ENCODE peak calls at places on chromosomes 7 and 10, in seven cellular contexts. Y is Panc1, U is left ventricle myocardium inferior, Q is uterus, E is upper lobe of right lung, F is GM23338, S is mammary epithelial cell. R is an unnamed sample.

GRCh38 chr7:149869867-149870266 is 3.9 kb upstream of the ATP6V0E2 start:
- DNase-seq in F (no peak), Y (no peak), S (no peak), Q (no peak), U (no peak), E (no peak), R (no peak)

GRCh38 chr10:8700689-8701088 is 646.2 kb downstream of the GATA3 start:
- DNase-seq in E (no peak), Q (no peak), S (no peak), Y (no peak), F (no peak), U (no peak), R (no peak)

GRCh38 chr7:9029671-9030070 is 596.3 kb downstream of the NXPH1 start:
- DNase-seq in F (no peak), U (no peak), S (peak; percentile 1), Y (no peak), E (no peak), Q (no peak), R (no peak)

GRCh38 chr10:71090801-71091200 is 121.6 kb upstream of the UNC5B start:
- DNase-seq in E (peak; percentile 26), F (no peak), Q (no peak), Y (no peak), S (no peak), U (no peak), R (no peak)

GRCh38 chr10:60433684-60434083 is 44.0 kb upstream of the ANK3 start:
- DNase-seq in Y (no peak), F (no peak), Q (no peak), S (no peak), E (no peak), U (no peak), R (no peak)

GRCh38 chr10:125024496-125025234 is 82.7 kb downstream of the ZRANB1 start:
- DNase-seq in U (no peak), F (no peak), S (no peak), E (no peak), Y (no peak), Q (no peak), R (no peak)

GRCh38 chr7:80542398-80542797 is 30.5 kb upstream of the GNAT3 start:
- DNase-seq in E (no peak), S (peak; percentile 84), U (no peak), Q (no peak), F (no peak), Y (peak; percentile 47), R (no peak)

GRCh38 chr7:98078197-98078870 is 28.3 kb upstream of the LMTK2 start:
- DNase-seq in F (no peak), E (peak; percentile 17), S (no peak), Q (no peak), Y (no peak), U (no peak), R (no peak)

GRCh38 chr7:149620961-149621360 is 123.4 kb upstream of the ZNF746 start:
- DNase-seq in U (no peak), Q (no peak), E (no peak), F (no peak), Y (no peak), S (no peak), R (no peak)

GRCh38 chr7:99374121-99375064 is at the start of gene ARPC1B:
- DNase-seq in Y (no peak), F (peak; percentile 87), Q (peak; percentile 75), S (peak; percentile 71), E (peak; percentile 96), U (peak; percentile 88), R (peak; percentile 47)

GRCh38 chr10:114030140-114030539 is 13.5 kb upstream of the ADRB1 start:
- DNase-seq in Y (no peak), E (no peak), F (no peak), S (peak; percentile 72), U (no peak), Q (no peak), R (no peak)

GRCh38 chr7:93601363-93601762 is 26.8 kb upstream of the CALCR start:
- DNase-seq in Q (no peak), F (peak; percentile 49), S (peak; percentile 6), Y (no peak), E (no peak), U (no peak), R (no peak)

GRCh38 chr7:10662982-10663884 is 310.4 kb upstream of the PHF14 start:
- DNase-seq in S (no peak), U (no peak), F (no peak), Q (no peak), Y (no peak), E (no peak), R (no peak)

GRCh38 chr10:112721080-112721698 is 228.9 kb upstream of the TCF7L2 start:
- DNase-seq in U (no peak), Q (no peak), F (peak; percentile 72), Y (peak; percentile 43), E (no peak), S (no peak), R (no peak)

GRCh38 chr7:107879400-107880035 is 11.5 kb upstream of the DLD start:
- DNase-seq in F (peak; percentile 70), U (no peak), E (no peak), Y (peak; percentile 56), Q (no peak), S (peak; percentile 55), R (no peak)

GRCh38 chr7:30974605-30975256 is 11.0 kb downstream of the GHRHR start:
- DNase-seq in U (peak; percentile 46), Q (no peak), F (peak; percentile 88), E (peak; percentile 81), Y (no peak), S (peak; percentile 76), R (no peak)

GRCh38 chr7:27100601-27101187 is 1.8 kb downstream of the HOXA2 start:
- DNase-seq in U (no peak), Q (no peak), S (no peak), Y (no peak), F (peak; percentile 62), E (no peak), R (no peak)

GRCh38 chr7:27099224-27099838 is 3.2 kb downstream of the HOXA2 start:
- DNase-seq in Q (no peak), Y (no peak), E (no peak), S (peak; percentile 62), U (no peak), F (peak; percentile 63), R (no peak)

GRCh38 chr7:27098493-27099223 is 2.9 kb upstream of the HOXA1 start:
- DNase-seq in S (peak; percentile 67), F (peak; percentile 64), Q (peak; percentile 64), Y (no peak), E (no peak), U (no peak), R (no peak)

GRCh38 chr7:27101188-27101905 is 1.1 kb downstream of the HOXA2 start:
- DNase-seq in Q (no peak), U (no peak), F (no peak), Y (no peak), S (peak; percentile 71), E (no peak), R (no peak)

GRCh38 chr7:27099839-27100225 is 2.7 kb downstream of the HOXA2 start:
- DNase-seq in E (no peak), Q (no peak), Y (no peak), U (no peak), S (peak; percentile 35), F (no peak), R (no peak)
- H3K27me3 ChIP-seq in E (peaks cover 17% of the 10 kb centered on the region), Q (no peaks in the 10 kb centered on the region), Y (no peaks in the 10 kb centered on the region), U (peaks cover 100% of the 10 kb centered on the region), S (no peaks in the 10 kb centered on the region), F (peaks cover 100% of the 10 kb centered on the region), R (no peaks in the 10 kb centered on the region)

DNA sequence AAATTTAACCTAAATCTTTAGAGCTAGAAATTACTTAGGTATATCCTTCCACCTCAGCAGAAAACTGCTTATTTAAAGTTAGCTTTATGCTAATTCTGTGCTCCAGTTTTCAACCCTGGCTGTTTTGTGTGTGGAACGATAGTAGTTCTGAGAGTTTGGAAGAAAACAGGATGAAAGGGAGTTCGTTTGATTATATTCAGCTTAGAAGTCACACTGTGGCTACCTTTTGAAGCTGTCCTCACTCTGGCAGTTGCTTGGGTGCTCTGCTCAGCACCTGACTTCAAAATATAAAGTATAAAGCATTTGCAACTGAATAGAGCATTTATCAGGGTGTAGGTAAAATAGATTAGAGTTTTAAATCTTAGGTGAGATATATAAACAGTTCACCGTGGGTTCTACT is 2.7 kb upstream of the ASCC1 start:
- DNase-seq in F (no peak), E (no peak), S (no peak), Q (no peak), Y (no peak), U (no peak), R (no peak)
- H3K4me3 ChIP-seq in F (no peak overlapping the region), E (peak overlapping the region; percentile 12), S (no peak overlapping the region), Q (no peak overlapping the region), Y (no peak overlapping the region), U (peak overlapping the region; percentile 69), R (peak overlapping the region; percentile 14)

GRCh38 chr7:106045139-106045538 is 67.0 kb downstream of the SYPL1 start:
- DNase-seq in E (no peak), Y (no peak), U (no peak), S (no peak), F (no peak), Q (no peak), R (no peak)
- H3K27me3 ChIP-seq in E (no peaks in the 10 kb centered on the region), Y (no peaks in the 10 kb centered on the region), U (peaks cover 19% of the 10 kb centered on the region), S (no peaks in the 10 kb centered on the region), F (no peaks in the 10 kb centered on the region), Q (no peaks in the 10 kb centered on the region), R (no peaks in the 10 kb centered on the region)

GRCh38 chr10:68121862-68122261 is 12.6 kb downstream of the MYPN start:
- DNase-seq in Q (no peak), U (no peak), Y (no peak), F (no peak), E (no peak), S (no peak), R (no peak)
- H3K4me3 ChIP-seq in Q (no peak overlapping the region), U (peak overlapping the region; percentile 20), Y (no peak overlapping the region), F (no peak overlapping the region), E (no peak overlapping the region), S (no peak overlapping the region), R (no peak overlapping the region)

DNA sequence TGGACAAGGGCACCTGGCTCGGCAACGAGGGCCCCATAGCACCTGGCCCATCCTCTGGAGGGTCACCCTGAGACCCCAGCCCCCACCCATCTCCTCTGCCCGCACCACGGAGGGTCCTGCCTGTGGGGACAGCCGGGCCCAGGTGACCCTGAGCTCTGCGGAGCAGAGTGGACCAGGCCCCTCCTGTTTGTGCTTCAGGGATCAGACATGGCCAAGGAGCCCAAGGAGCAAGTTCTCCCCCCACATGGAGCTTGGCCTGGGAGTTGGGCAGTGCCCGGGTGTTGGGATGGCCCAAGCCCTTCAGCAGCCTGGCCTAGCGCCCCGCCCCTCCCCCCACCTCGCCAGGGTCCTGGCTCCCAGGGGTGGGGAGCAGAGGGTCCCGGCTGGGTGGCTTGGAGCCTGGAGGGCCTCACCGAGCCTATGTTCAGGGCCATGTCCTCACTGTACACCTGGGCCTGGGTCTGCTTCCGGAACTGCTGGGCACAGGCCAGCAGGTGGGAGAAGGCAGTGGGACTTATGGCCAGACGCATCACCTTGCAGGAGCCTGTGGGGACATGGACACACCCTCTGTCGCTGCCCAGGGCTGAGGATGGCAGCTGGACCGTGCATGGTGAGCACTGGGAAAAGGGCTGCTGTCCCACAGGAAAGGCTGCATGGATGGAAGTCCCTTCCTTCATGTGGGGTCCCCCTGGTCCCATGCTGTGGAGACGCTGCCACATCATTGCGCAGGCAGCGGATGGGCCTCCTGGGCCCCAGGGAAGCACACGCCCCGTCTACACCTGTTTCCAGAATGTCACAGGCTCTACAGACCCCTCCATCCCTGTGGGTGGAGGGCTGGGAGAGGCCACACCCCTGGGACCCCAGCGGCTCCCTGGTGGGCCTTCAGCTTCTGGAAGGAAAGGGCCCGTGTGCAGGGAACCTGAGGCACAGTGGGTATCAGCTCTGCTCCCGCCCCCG is 49.2 kb upstream of the NKX6-2 start:
- DNase-seq in Q (no peak), F (no peak), E (no peak), S (no peak), U (no peak), Y (no peak), R (peak; percentile 28)
- H3K27me3 ChIP-seq in Q (peaks cover 19% of the 10 kb centered on the region), F (no peaks in the 10 kb centered on the region), E (peaks cover 47% of the 10 kb centered on the region), S (peaks cover 2% of the 10 kb centered on the region), U (peaks cover 80% of the 10 kb centered on the region), Y (peaks cover 27% of the 10 kb centered on the region), R (no peaks in the 10 kb centered on the region)